ENCODE peak calls at places on chromosomes 6 and 20, in eight cellular contexts. Q, O, Z, T, W, V, X and C are unnamed samples.

GRCh38 chr20:50284811-50285375 is 94.3 kb downstream of the CEBPB start:
- DNase-seq in Q (no peak), O (no peak), Z (no peak), T (no peak), W (no peak), V (no peak), X (no peak), C (peak; percentile 38)

GRCh38 chr20:22905667-22906066 is 129.4 kb upstream of the SSTR4 start:
- DNase-seq in Q (no peak), O (no peak), Z (no peak), T (no peak), W (no peak), V (no peak), X (no peak), C (no peak)

GRCh38 chr6:158050955-158051354 is 69.3 kb downstream of the SYNJ2 start:
- DNase-seq in Q (peak; percentile 66), O (no peak), Z (no peak), T (no peak), W (no peak), V (no peak), X (no peak), C (no peak)

GRCh38 chr6:170148709-170149470 is 142.0 kb downstream of the DLL1 start:
- DNase-seq in Q (no peak), O (peak; percentile 75), Z (no peak), T (no peak), W (no peak), V (no peak), X (no peak), C (no peak)

GRCh38 chr20:42975974-42976373 is 213.7 kb downstream of the PTPRT start:
- DNase-seq in Q (no peak), O (no peak), Z (no peak), T (no peak), W (no peak), V (no peak), X (no peak), C (no peak)

GRCh38 chr6:2790588-2790987 is 25.4 kb downstream of the WRNIP1 start:
- DNase-seq in Q (peak; percentile 35), O (no peak), Z (no peak), T (no peak), W (no peak), V (no peak), X (no peak), C (peak; percentile 40)

GRCh38 chr6:49252901-49253300 is 210.2 kb downstream of the MMUT start:
- DNase-seq in Q (peak; percentile 72), O (no peak), Z (no peak), T (no peak), W (no peak), V (no peak), X (no peak), C (no peak)

GRCh38 chr20:16528078-16528477 is 45.2 kb downstream of the KIF16B start:
- DNase-seq in Q (peak; percentile 98), O (no peak), Z (no peak), T (peak; percentile 97), W (peak; percentile 85), V (peak; percentile 32), X (peak; percentile 81), C (no peak)

GRCh38 chr6:38179300-38179699 is 359.8 kb downstream of the ZFAND3 start:
- DNase-seq in Q (no peak), O (peak; percentile 42), Z (no peak), T (no peak), W (no peak), V (no peak), X (no peak), C (no peak)

GRCh38 chr6:127554435-127555006 is 22.5 kb upstream of the C6orf58 start:
- DNase-seq in Q (peak; percentile 74), O (no peak), Z (no peak), T (peak; percentile 55), W (no peak), V (peak; percentile 14), X (peak; percentile 60), C (no peak)

GRCh38 chr6:106569444-106569843 is 59.9 kb downstream of the RTN4IP1 start:
- DNase-seq in Q (no peak), O (no peak), Z (no peak), T (no peak), W (no peak), V (no peak), X (no peak), C (no peak)

GRCh38 chr6:2973656-2974055 is 2.3 kb upstream of the SERPINB6 start:
- DNase-seq in Q (no peak), O (no peak), Z (no peak), T (no peak), W (peak; percentile 17), V (peak; percentile 77), X (no peak), C (no peak)

GRCh38 chr6:98636941-98637340 is 197.4 kb upstream of the POU3F2 start:
- DNase-seq in Q (no peak), O (no peak), Z (no peak), T (no peak), W (no peak), V (no peak), X (no peak), C (no peak)

GRCh38 chr20:11429168-11429567 is 488.5 kb upstream of the BTBD3 start:
- DNase-seq in Q (peak; percentile 59), O (no peak), Z (no peak), T (no peak), W (no peak), V (no peak), X (no peak), C (no peak)

GRCh38 chr6:119119989-119120388 is 41.5 kb upstream of the FAM184A start:
- DNase-seq in Q (peak; percentile 71), O (no peak), Z (no peak), T (no peak), W (no peak), V (no peak), X (no peak), C (no peak)

GRCh38 chr20:1734269-1734858 is 76.8 kb upstream of the SIRPG start:
- DNase-seq in Q (peak; percentile 44), O (no peak), Z (no peak), T (no peak), W (no peak), V (no peak), X (no peak), C (no peak)

GRCh38 chr6:139370047-139370706 is 4.3 kb downstream of the CITED2 start:
- DNase-seq in Q (no peak), O (no peak), Z (no peak), T (no peak), W (no peak), V (peak; percentile 72), X (no peak), C (no peak)

GRCh38 chr20:38790210-38791053 is 15.1 kb upstream of the PPP1R16B start:
- DNase-seq in Q (peak; percentile 91), O (no peak), Z (no peak), T (peak; percentile 96), W (no peak), V (peak; percentile 14), X (peak; percentile 68), C (peak; percentile 40)

GRCh38 chr6:107331409-107332386 is 127.7 kb downstream of the PDSS2 start:
- DNase-seq in Q (no peak), O (no peak), Z (no peak), T (no peak), W (no peak), V (no peak), X (no peak), C (no peak)

GRCh38 chr6:28802417-28803336 is 121.1 kb downstream of the TRIM27 start:
- DNase-seq in Q (peak; percentile 66), O (no peak), Z (no peak), T (peak; percentile 42), W (no peak), V (peak; percentile 63), X (peak; percentile 58), C (no peak)

GRCh38 chr6:112413805-112414204 is 66.7 kb downstream of the RFPL4B start:
- DNase-seq in Q (peak; percentile 48), O (no peak), Z (no peak), T (peak; percentile 36), W (no peak), V (no peak), X (no peak), C (no peak)

DNA sequence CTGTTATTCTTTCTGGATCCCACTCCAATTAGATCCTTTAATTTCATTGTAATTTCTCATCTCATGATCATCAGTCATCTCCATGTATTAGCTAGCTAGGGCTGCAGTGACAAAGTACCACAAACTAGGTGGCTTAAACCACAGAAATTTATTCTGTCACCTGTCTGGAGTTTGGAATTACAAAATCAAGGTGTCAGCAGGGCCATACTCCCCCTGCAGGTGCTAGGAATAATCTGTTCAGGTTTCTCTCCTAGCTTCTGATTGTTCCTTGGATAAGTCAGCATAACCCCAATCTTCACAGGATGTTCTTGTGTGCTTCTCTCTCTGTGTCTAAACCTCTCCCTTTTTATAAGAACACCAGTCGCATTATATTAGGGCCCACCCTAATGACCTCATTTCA is 40.4 kb downstream of the BEND6 start:
- DNase-seq in Q (peak; percentile 31), O (no peak), Z (no peak), T (peak; percentile 15), W (no peak), V (no peak), X (peak; percentile 19), C (no peak)
- TF ChIP-seq CTCF in Q (peak; percentile 26), O (no peak), Z (no peak), T (no peak), W (no peak), V (peak; percentile 12), X (peak; percentile 50), C (no peak)

DNA sequence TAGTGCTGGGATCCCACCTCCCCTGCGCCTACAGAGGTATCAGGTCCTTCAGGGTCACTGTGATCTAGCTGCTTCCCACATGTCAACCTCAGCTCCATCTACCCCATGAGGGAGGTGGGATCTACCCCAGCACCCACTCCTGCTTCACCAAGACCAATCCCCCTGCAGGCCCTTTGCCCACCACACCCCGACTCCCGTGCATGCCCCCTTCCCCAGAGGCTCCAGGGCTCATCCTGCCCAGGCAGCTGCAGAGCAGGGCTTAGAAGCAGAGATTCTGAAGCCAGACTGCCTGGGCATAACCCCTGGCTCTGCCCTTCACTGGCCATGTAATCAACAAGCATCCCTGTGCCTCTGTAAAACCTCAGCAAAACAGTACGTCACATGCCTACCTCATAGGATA is 17.5 kb downstream of the COL11A2 start:
- DNase-seq in Q (no peak), O (peak; percentile 66), Z (no peak), T (no peak), W (no peak), V (no peak), X (no peak), C (no peak)
- TF ChIP-seq CTCF in Q (no peak), O (no peak), Z (no peak), T (no peak), W (no peak), V (no peak), X (no peak), C (no peak)

GRCh38 chr6:144063744-144064401 is 31.5 kb downstream of the SF3B5 start:
- DNase-seq in Q (peak; percentile 53), O (peak; percentile 100), Z (peak; percentile 77), T (peak; percentile 23), W (peak; percentile 95), V (no peak), X (peak; percentile 57), C (peak; percentile 82)
- TF ChIP-seq CTCF in Q (peak; percentile 8), O (peak; percentile 51), Z (peak; percentile 43), T (peak; percentile 20), W (no peak), V (peak; percentile 5), X (peak; percentile 21), C (no peak)

DNA sequence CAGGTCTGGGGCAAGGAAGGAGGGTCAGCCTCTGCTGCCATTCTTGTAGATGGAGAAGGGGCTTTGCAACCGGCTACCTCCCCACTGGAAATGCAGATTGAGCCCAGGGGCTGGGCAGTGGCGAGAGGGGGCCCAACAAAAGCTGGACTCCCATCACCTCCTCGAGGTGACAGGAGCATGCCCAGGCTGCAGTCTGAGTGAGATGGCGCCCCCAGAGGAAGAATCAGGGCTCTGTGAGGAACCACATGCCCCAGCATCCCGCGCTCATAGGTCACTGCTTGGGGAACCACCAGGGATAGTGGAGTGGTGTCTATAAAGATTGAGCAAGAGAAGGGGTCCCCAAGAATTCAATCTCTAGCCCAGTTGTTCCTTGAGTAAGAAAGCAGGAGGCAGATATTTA is 31.6 kb upstream of the NEDD9 start:
- DNase-seq in Q (no peak), O (no peak), Z (no peak), T (no peak), W (no peak), V (no peak), X (no peak), C (no peak)
- TF ChIP-seq CTCF in Q (no peak), O (no peak), Z (no peak), T (no peak), W (no peak), V (no peak), X (peak; percentile 28), C (no peak)